ENCODE peak calls at places on chromosomes 4 and X, in five cellular contexts. H, D, V, J and X are unnamed samples.

GRCh38 chr4:80173841-80174240 is 23.5 kb upstream of the PRDM8 start:
- DNase-seq in H (no peak), D (no peak), V (no peak), J (no peak), X (peak)

GRCh38 chr4:26124753-26125236 is 196.0 kb upstream of the RBPJ start:
- DNase-seq in H (no peak), D (no peak), V (no peak), J (no peak), X (no peak)

GRCh38 chr4:16669036-16669435 is 229.4 kb downstream of the LDB2 start:
- DNase-seq in H (no peak), D (no peak), V (no peak), J (no peak), X (no peak)

GRCh38 chr4:104487105-104487504 is 7.6 kb downstream of the CXXC4 start:
- DNase-seq in H (no peak), D (no peak), V (peak), J (no peak), X (no peak)

GRCh38 chr4:83043801-83044407 is 8.9 kb downstream of the COPS4 start:
- DNase-seq in H (no peak), D (no peak), V (no peak), J (peak), X (peak)

GRCh38 chrX:54447461-54447860 is 7.3 kb downstream of the TSR2 start:
- DNase-seq in H (no peak), D (no peak), V (peak), J (no peak), X (no peak)

GRCh38 chr4:1325681-1326635 is 21.1 kb upstream of the UVSSA start:
- DNase-seq in H (no peak), D (no peak), V (no peak), J (no peak), X (no peak)

GRCh38 chrX:41153453-41153852 is 68.2 kb downstream of the USP9X start:
- DNase-seq in H (no peak), D (no peak), V (no peak), J (no peak), X (no peak)

GRCh38 chr4:48683784-48684666 is 96.1 kb downstream of the FRYL start:
- DNase-seq in H (no peak), D (no peak), V (peak), J (no peak), X (no peak)

GRCh38 chr4:166091146-166091545 is 218.1 kb downstream of the TLL1 start:
- DNase-seq in H (no peak), D (no peak), V (peak), J (no peak), X (no peak)

GRCh38 chrX:21658152-21658737 is at the start of gene KLHL34:
- DNase-seq in H (no peak), D (no peak), V (no peak), J (no peak), X (no peak)

GRCh38 chr4:123673971-123674370 is 277.4 kb downstream of the SPRY1 start:
- DNase-seq in H (no peak), D (no peak), V (no peak), J (no peak), X (no peak)

GRCh38 chr4:52838729-52839722 is 23.1 kb upstream of the RASL11B start:
- DNase-seq in H (no peak), D (no peak), V (no peak), J (no peak), X (no peak)

GRCh38 chr4:72360075-72360474 is 208.9 kb downstream of the ADAMTS3 start:
- DNase-seq in H (no peak), D (no peak), V (no peak), J (no peak), X (no peak)

GRCh38 chrX:10577863-10578262 is 42.5 kb downstream of the MID1 start:
- DNase-seq in H (no peak), D (no peak), V (no peak), J (no peak), X (no peak)

GRCh38 chr4:3384771-3385701 is 56.7 kb upstream of the HGFAC start:
- DNase-seq in H (no peak), D (peak), V (no peak), J (no peak), X (no peak)

GRCh38 chr4:118776166-118776954 is 59.6 kb downstream of the SEC24D start:
- DNase-seq in H (no peak), D (no peak), V (peak), J (peak), X (no peak)

GRCh38 chr4:122922877-122923511 is 597 bp upstream of the NUDT6 start:
- DNase-seq in H (peak), D (peak), V (peak), J (peak), X (no peak)

GRCh38 chr4:54092800-54093608 is 7.0 kb upstream of the GSX2 start:
- DNase-seq in H (no peak), D (no peak), V (no peak), J (no peak), X (no peak)

GRCh38 chr4:74378573-74378972 is 13.6 kb downstream of the EREG start:
- DNase-seq in H (no peak), D (no peak), V (no peak), J (no peak), X (no peak)

GRCh38 chr4:112234952-112235609 is 3.5 kb downstream of the AP1AR start:
- DNase-seq in H (no peak), D (no peak), V (peak), J (peak), X (peak)

GRCh38 chr4:5638976-5639375 is 69.4 kb downstream of the EVC2 start:
- DNase-seq in H (no peak), D (peak), V (no peak), J (peak), X (no peak)

GRCh38 chr4:39873823-39874222 is 103.9 kb downstream of the PDS5A start:
- DNase-seq in H (no peak), D (no peak), V (no peak), J (peak), X (no peak)

GRCh38 chrX:103734125-103734760 is 23.5 kb downstream of the TMEM31 start:
- DNase-seq in H (no peak), D (no peak), V (no peak), J (no peak), X (no peak)

GRCh38 chrX:39900788-39901170 is 197.0 kb downstream of the BCOR start:
- DNase-seq in H (no peak), D (no peak), V (peak), J (no peak), X (no peak)

GRCh38 chrX:36241397-36241796 is 321.9 kb downstream of the CFAP47 start:
- DNase-seq in H (no peak), D (no peak), V (no peak), J (no peak), X (no peak)
- TF ChIP-seq CTCF in H (no peak), D (no peak), V (no peak), J (no peak), X (no peak)

GRCh38 chrX:87374324-87374723 is 143.3 kb upstream of the KLHL4 start:
- DNase-seq in H (no peak), D (no peak), V (no peak), J (no peak), X (no peak)
- H3K4me3 ChIP-seq in H (no peak), D (no peak), V (no peak), J (no peak), X (no peak)

DNA sequence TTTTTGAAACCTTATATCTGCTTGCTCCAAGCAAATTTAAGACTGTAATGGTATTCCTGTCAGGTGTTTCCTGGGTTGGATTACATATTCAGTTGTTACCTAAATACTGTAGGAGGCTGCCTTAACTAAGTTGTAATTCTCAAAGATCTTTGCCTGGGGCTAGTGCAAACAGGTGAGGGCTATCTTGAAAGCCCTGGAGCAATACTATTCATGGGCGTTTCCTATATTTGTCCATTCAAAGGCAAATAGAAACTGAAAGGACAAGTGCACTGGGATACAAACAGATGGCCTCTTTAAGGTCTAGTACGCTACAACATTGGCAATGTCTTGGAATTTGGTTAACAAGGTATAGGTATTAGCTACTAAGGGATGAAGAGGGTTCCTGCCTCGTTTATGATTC is 84.1 kb upstream of the CT45A1 start:
- DNase-seq in H (no peak), D (no peak), V (no peak), J (no peak), X (no peak)
- TF ChIP-seq CTCF in H (no peak), D (no peak), V (no peak), J (no peak), X (no peak)

DNA sequence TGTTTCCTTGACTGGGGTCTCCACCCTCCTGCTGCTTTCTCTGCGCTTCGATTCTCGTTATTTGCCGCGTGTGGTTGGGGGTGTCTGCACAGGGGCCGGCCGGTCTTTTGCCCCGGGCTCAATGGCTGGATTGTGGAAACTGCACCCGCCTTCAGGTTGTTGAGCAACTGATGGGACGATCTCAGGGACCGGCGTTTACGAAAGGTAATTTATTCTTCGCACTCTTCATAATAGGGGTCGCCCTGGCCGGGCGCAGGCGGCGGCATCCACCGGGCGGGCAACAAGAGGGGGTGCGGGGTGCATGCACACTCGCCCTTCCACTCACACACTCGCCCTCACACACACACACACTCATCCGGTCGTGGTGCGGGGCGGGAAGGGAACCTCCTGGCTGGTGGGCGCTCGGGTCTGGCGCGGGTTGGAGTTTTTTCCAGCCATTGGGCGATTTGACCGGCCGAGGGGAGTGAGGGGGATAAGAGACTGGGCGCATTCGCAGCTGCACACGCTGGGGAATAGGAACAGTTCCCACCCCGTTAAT is 1.5 kb downstream of the ADGRL3 start:
- DNase-seq in H (peak), D (peak), V (no peak), J (no peak), X (no peak)
- H3K4me3 ChIP-seq in H (peak), D (peak), V (peak), J (peak), X (peak)

GRCh38 chrX:46838482-46838857 is 1.6 kb downstream of the RP2 start:
- DNase-seq in H (no peak), D (no peak), V (no peak), J (no peak), X (no peak)

GRCh38 chrX:46840946-46841740 is 4.3 kb downstream of the RP2 start:
- DNase-seq in H (no peak), D (no peak), V (peak), J (peak), X (no peak)

GRCh38 chrX:46837543-46838481 is 969 bp downstream of the RP2 start:
- DNase-seq in H (no peak), D (no peak), V (no peak), J (no peak), X (no peak)

GRCh38 chrX:46838974-46839480 is 2.2 kb downstream of the RP2 start:
- DNase-seq in H (no peak), D (no peak), V (no peak), J (no peak), X (no peak)

DNA sequence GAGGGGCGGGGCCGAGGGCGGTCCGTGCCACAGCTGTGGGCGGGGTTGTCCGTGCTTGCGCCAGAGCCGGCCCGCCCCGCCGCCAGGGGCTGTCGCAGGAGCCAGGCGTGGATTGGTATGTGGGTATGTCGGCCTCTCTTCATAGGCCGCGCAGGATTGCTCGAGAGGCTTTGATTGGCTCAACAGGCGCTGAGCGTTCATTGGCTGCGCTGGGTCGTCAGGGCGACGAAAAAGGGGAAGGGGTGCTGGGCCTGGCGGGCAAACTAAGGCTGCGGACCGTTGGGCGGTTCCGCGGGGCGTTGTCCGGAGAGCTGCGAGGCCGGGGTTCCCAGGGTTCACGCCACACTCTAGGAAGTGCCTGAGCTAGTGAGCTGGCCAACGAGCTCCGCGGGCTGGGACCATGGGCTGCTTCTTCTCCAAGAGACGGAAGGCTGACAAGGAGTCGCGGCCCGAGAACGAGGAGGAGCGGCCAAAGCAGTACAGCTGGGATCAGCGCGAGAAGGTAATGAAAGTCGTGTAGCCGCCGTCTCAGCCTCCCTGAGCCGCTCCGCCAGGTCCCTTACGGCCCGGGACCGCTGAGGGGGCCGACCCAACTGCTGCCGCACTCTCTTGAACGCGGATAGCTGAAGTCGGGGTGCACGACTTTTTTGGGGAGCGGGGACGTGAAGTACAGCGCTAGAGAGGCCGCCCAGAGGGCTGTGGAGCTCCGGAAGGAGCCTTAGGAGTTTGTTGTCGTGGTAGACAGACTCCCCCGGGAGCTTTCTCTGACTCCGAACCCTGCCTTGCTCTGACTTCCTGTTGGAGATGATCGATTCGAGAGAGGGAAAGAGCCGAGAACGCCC is at the start of gene RP2:
- DNase-seq in H (peak), D (peak), V (peak), J (peak), X (peak)
- TF ChIP-seq CTCF in H (no peak), D (no peak), V (no peak), J (peak), X (no peak)

GRCh38 chr4:153485860-153486259 is 19.7 kb downstream of the TMEM131L start:
- DNase-seq in H (no peak), D (no peak), V (no peak), J (no peak), X (no peak)

GRCh38 chr4:153486281-153487151 is 20.4 kb downstream of the TMEM131L start:
- DNase-seq in H (no peak), D (no peak), V (peak), J (peak), X (peak)

GRCh38 chr4:153481474-153481873 is 15.3 kb downstream of the TMEM131L start:
- DNase-seq in H (no peak), D (no peak), V (no peak), J (no peak), X (no peak)

GRCh38 chr4:153485374-153485773 is 19.2 kb downstream of the TMEM131L start:
- DNase-seq in H (no peak), D (no peak), V (no peak), J (no peak), X (no peak)

GRCh38 chr4:153483432-153484418 is 17.6 kb downstream of the TMEM131L start:
- DNase-seq in H (no peak), D (no peak), V (peak), J (no peak), X (no peak)
- H3K4me3 ChIP-seq in H (no peak), D (no peak), V (no peak), J (no peak), X (no peak)

DNA sequence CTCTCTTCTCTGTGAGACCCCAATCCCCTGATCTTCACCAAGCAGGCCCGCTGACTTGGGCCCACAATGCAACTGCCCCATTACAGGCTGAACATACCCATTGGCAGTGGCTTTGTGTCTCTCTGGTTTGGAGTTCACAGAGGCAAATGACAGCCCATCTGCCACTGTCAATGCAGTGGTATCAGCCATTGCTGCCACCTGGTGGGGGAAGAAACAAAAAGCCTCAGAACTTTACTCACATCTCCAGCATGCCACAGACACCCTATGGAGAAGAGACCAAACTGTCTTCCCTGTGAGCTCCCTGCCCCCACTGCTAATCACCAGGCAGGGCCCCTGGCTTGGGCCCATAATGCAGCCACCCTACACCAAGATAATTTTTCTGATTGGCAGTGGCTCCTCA is 729.3 kb upstream of the ACTRT1 start:
- DNase-seq in H (no peak), D (no peak), V (peak), J (no peak), X (no peak)
- TF ChIP-seq CTCF in H (no peak), D (no peak), V (peak), J (peak), X (no peak)

GRCh38 chr4:115108850-115109249 is 4.6 kb downstream of the NDST4 start:
- DNase-seq in H (no peak), D (no peak), V (no peak), J (no peak), X (no peak)

GRCh38 chr4:115110191-115111166 is 2.9 kb downstream of the NDST4 start:
- DNase-seq in H (no peak), D (no peak), V (peak), J (peak), X (no peak)

GRCh38 chr4:115113382-115114106 is at the start of gene NDST4:
- DNase-seq in H (no peak), D (no peak), V (peak), J (peak), X (no peak)
- H3K4me3 ChIP-seq in H (peak), D (no peak), V (peak), J (peak), X (no peak)